ENCODE peak calls at places on chromosomes 12 and 14, in eight cellular contexts. One of them, this sample, is unnamed. For H3K9me3, the result is how much of the 10 kb centered on the place peaks cover.

GRCh38 chr14:95394981-95395737 is 75.5 kb upstream of the CLMN start:
- DNase-seq in neural progenitor cell: no peak
- DNase-seq in stomach: no peak
- DNase-seq in A549: no peak
- DNase-seq in HepG2: no peak
- DNase-seq in Panc1: no peak
- DNase-seq in PC-9: no peak
- DNase-seq in lower lobe of right lung: no peak
- DNase-seq in this sample: no peak

GRCh38 chr12:26963413-26963812 is 25.1 kb downstream of the FGFR1OP2 start:
- DNase-seq in neural progenitor cell: no peak
- DNase-seq in stomach: no peak
- DNase-seq in A549: no peak
- DNase-seq in HepG2: no peak
- DNase-seq in Panc1: no peak
- DNase-seq in PC-9: no peak
- DNase-seq in lower lobe of right lung: no peak
- DNase-seq in this sample: no peak

GRCh38 chr12:6925543-6926279 is 2.0 kb upstream of the ATN1 start:
- DNase-seq in neural progenitor cell: peak
- DNase-seq in stomach: peak
- DNase-seq in A549: peak
- DNase-seq in HepG2: no peak
- DNase-seq in Panc1: peak
- DNase-seq in PC-9: peak
- DNase-seq in lower lobe of right lung: peak
- DNase-seq in this sample: no peak

GRCh38 chr14:70567791-70568190 is 32.7 kb downstream of the MED6 start:
- DNase-seq in neural progenitor cell: peak
- DNase-seq in stomach: no peak
- DNase-seq in A549: peak
- DNase-seq in HepG2: peak
- DNase-seq in Panc1: peak
- DNase-seq in PC-9: peak
- DNase-seq in lower lobe of right lung: no peak
- DNase-seq in this sample: peak

GRCh38 chr12:106791531-106791930 is 17.0 kb downstream of the RIC8B start:
- DNase-seq in neural progenitor cell: no peak
- DNase-seq in stomach: no peak
- DNase-seq in A549: no peak
- DNase-seq in HepG2: no peak
- DNase-seq in Panc1: no peak
- DNase-seq in PC-9: no peak
- DNase-seq in lower lobe of right lung: no peak
- DNase-seq in this sample: no peak

GRCh38 chr12:55396326-55396725 is 4.0 kb upstream of the OR6C65 start:
- DNase-seq in neural progenitor cell: no peak
- DNase-seq in stomach: no peak
- DNase-seq in A549: no peak
- DNase-seq in HepG2: no peak
- DNase-seq in Panc1: no peak
- DNase-seq in PC-9: no peak
- DNase-seq in lower lobe of right lung: no peak
- DNase-seq in this sample: no peak

GRCh38 chr12:129617849-129618248 is 286.0 kb downstream of the TMEM132D start:
- DNase-seq in neural progenitor cell: no peak
- DNase-seq in stomach: no peak
- DNase-seq in A549: no peak
- DNase-seq in HepG2: no peak
- DNase-seq in Panc1: no peak
- DNase-seq in PC-9: no peak
- DNase-seq in lower lobe of right lung: no peak
- DNase-seq in this sample: no peak

GRCh38 chr12:92030618-92031017 is 115.0 kb downstream of the BTG1 start:
- DNase-seq in neural progenitor cell: no peak
- DNase-seq in stomach: peak
- DNase-seq in A549: no peak
- DNase-seq in HepG2: no peak
- DNase-seq in Panc1: no peak
- DNase-seq in PC-9: no peak
- DNase-seq in lower lobe of right lung: no peak
- DNase-seq in this sample: no peak

GRCh38 chr12:113161415-113162016 is 12.0 kb downstream of the CFAP73 start:
- DNase-seq in neural progenitor cell: peak
- DNase-seq in stomach: no peak
- DNase-seq in A549: peak
- DNase-seq in HepG2: no peak
- DNase-seq in Panc1: no peak
- DNase-seq in PC-9: no peak
- DNase-seq in lower lobe of right lung: no peak
- DNase-seq in this sample: peak

GRCh38 chr14:81449114-81449513 is 49.0 kb upstream of the STON2 start:
- DNase-seq in neural progenitor cell: no peak
- DNase-seq in stomach: no peak
- DNase-seq in A549: no peak
- DNase-seq in HepG2: peak
- DNase-seq in Panc1: no peak
- DNase-seq in PC-9: no peak
- DNase-seq in lower lobe of right lung: no peak
- DNase-seq in this sample: no peak

GRCh38 chr12:6074979-6075585 is 49.4 kb downstream of the VWF start:
- DNase-seq in neural progenitor cell: peak
- DNase-seq in stomach: peak
- DNase-seq in A549: no peak
- DNase-seq in HepG2: no peak
- DNase-seq in Panc1: no peak
- DNase-seq in PC-9: no peak
- DNase-seq in lower lobe of right lung: peak
- DNase-seq in this sample: no peak

GRCh38 chr14:70905316-70905715 is 1.9 kb upstream of the PCNX1 start:
- DNase-seq in neural progenitor cell: no peak
- DNase-seq in stomach: no peak
- DNase-seq in A549: no peak
- DNase-seq in HepG2: no peak
- DNase-seq in Panc1: no peak
- DNase-seq in PC-9: no peak
- DNase-seq in lower lobe of right lung: no peak
- DNase-seq in this sample: no peak

GRCh38 chr12:76962099-76962498 is 83.3 kb upstream of the CSRP2 start:
- DNase-seq in neural progenitor cell: no peak
- DNase-seq in stomach: no peak
- DNase-seq in A549: no peak
- DNase-seq in HepG2: no peak
- DNase-seq in Panc1: no peak
- DNase-seq in PC-9: no peak
- DNase-seq in lower lobe of right lung: no peak
- DNase-seq in this sample: no peak

GRCh38 chr12:95339086-95339788 is 121.6 kb downstream of the VEZT start:
- DNase-seq in neural progenitor cell: no peak
- DNase-seq in stomach: no peak
- DNase-seq in A549: no peak
- DNase-seq in HepG2: no peak
- DNase-seq in Panc1: no peak
- DNase-seq in PC-9: no peak
- DNase-seq in lower lobe of right lung: no peak
- DNase-seq in this sample: no peak

GRCh38 chr14:27228053-27228452 is 630.2 kb upstream of the NOVA1 start:
- DNase-seq in neural progenitor cell: no peak
- DNase-seq in stomach: no peak
- DNase-seq in A549: no peak
- DNase-seq in HepG2: no peak
- DNase-seq in Panc1: no peak
- DNase-seq in PC-9: no peak
- DNase-seq in lower lobe of right lung: no peak
- DNase-seq in this sample: no peak

GRCh38 chr12:38515912-38516311 is 199.3 kb downstream of the ALG10B start:
- DNase-seq in neural progenitor cell: no peak
- DNase-seq in stomach: no peak
- DNase-seq in A549: no peak
- DNase-seq in HepG2: no peak
- DNase-seq in Panc1: no peak
- DNase-seq in PC-9: no peak
- DNase-seq in lower lobe of right lung: no peak
- DNase-seq in this sample: no peak

GRCh38 chr14:64812412-64812811 is 67.3 kb downstream of the SPTB start:
- DNase-seq in neural progenitor cell: peak
- DNase-seq in stomach: peak
- DNase-seq in A549: no peak
- DNase-seq in HepG2: no peak
- DNase-seq in Panc1: no peak
- DNase-seq in PC-9: peak
- DNase-seq in lower lobe of right lung: peak
- DNase-seq in this sample: no peak

GRCh38 chr14:46571970-46572369 is 79.6 kb downstream of the RPL10L start:
- DNase-seq in neural progenitor cell: no peak
- DNase-seq in stomach: no peak
- DNase-seq in A549: no peak
- DNase-seq in HepG2: peak
- DNase-seq in Panc1: no peak
- DNase-seq in PC-9: no peak
- DNase-seq in lower lobe of right lung: no peak
- DNase-seq in this sample: no peak

GRCh38 chr12:58695263-58695662 is 225.0 kb downstream of the LRIG3 start:
- DNase-seq in neural progenitor cell: no peak
- DNase-seq in stomach: no peak
- DNase-seq in A549: no peak
- DNase-seq in HepG2: no peak
- DNase-seq in Panc1: no peak
- DNase-seq in PC-9: peak
- DNase-seq in lower lobe of right lung: no peak
- DNase-seq in this sample: no peak
- H3K9me3 ChIP-seq in neural progenitor cell: under half
- H3K9me3 ChIP-seq in stomach: under half
- H3K9me3 ChIP-seq in A549: under half
- H3K9me3 ChIP-seq in HepG2: under half
- H3K9me3 ChIP-seq in Panc1: under half
- H3K9me3 ChIP-seq in PC-9: under half
- H3K9me3 ChIP-seq in lower lobe of right lung: under half
- H3K9me3 ChIP-seq in this sample: under half

GRCh38 chr12:34311337-34311736 is 289.0 kb downstream of the ALG10 start:
- DNase-seq in neural progenitor cell: no peak
- DNase-seq in stomach: no peak
- DNase-seq in A549: no peak
- DNase-seq in HepG2: no peak
- DNase-seq in Panc1: no peak
- DNase-seq in PC-9: no peak
- DNase-seq in lower lobe of right lung: no peak
- DNase-seq in this sample: no peak
- H3K9me3 ChIP-seq in neural progenitor cell: under half
- H3K9me3 ChIP-seq in stomach: half or more
- H3K9me3 ChIP-seq in A549: under half
- H3K9me3 ChIP-seq in HepG2: under half
- H3K9me3 ChIP-seq in Panc1: under half
- H3K9me3 ChIP-seq in PC-9: under half
- H3K9me3 ChIP-seq in lower lobe of right lung: under half
- H3K9me3 ChIP-seq in this sample: under half

GRCh38 chr12:14416658-14417057 is 51.2 kb downstream of the ATF7IP start:
- DNase-seq in neural progenitor cell: peak
- DNase-seq in stomach: no peak
- DNase-seq in A549: no peak
- DNase-seq in HepG2: peak
- DNase-seq in Panc1: no peak
- DNase-seq in PC-9: peak
- DNase-seq in lower lobe of right lung: no peak
- DNase-seq in this sample: no peak
- H3K9me3 ChIP-seq in neural progenitor cell: under half
- H3K9me3 ChIP-seq in stomach: under half
- H3K9me3 ChIP-seq in A549: under half
- H3K9me3 ChIP-seq in HepG2: under half
- H3K9me3 ChIP-seq in Panc1: under half
- H3K9me3 ChIP-seq in PC-9: under half
- H3K9me3 ChIP-seq in lower lobe of right lung: under half
- H3K9me3 ChIP-seq in this sample: under half

GRCh38 chr12:1706284-1707016 is 15.6 kb downstream of the ADIPOR2 start:
- DNase-seq in neural progenitor cell: no peak
- DNase-seq in stomach: no peak
- DNase-seq in A549: no peak
- DNase-seq in HepG2: no peak
- DNase-seq in Panc1: no peak
- DNase-seq in PC-9: no peak
- DNase-seq in lower lobe of right lung: no peak
- DNase-seq in this sample: no peak
- H3K9me3 ChIP-seq in neural progenitor cell: under half
- H3K9me3 ChIP-seq in stomach: under half
- H3K9me3 ChIP-seq in A549: under half
- H3K9me3 ChIP-seq in HepG2: under half
- H3K9me3 ChIP-seq in Panc1: under half
- H3K9me3 ChIP-seq in PC-9: under half
- H3K9me3 ChIP-seq in lower lobe of right lung: under half
- H3K9me3 ChIP-seq in this sample: under half

GRCh38 chr12:114403690-114404450 is 2.1 kb downstream of the TBX5 start:
- DNase-seq in neural progenitor cell: peak
- DNase-seq in stomach: no peak
- DNase-seq in A549: no peak
- DNase-seq in HepG2: no peak
- DNase-seq in Panc1: no peak
- DNase-seq in PC-9: no peak
- DNase-seq in lower lobe of right lung: no peak
- DNase-seq in this sample: no peak

GRCh38 chr12:114405199-114405448 is 820 bp downstream of the TBX5 start:
- DNase-seq in neural progenitor cell: no peak
- DNase-seq in stomach: no peak
- DNase-seq in A549: no peak
- DNase-seq in HepG2: no peak
- DNase-seq in Panc1: no peak
- DNase-seq in PC-9: no peak
- DNase-seq in lower lobe of right lung: no peak
- DNase-seq in this sample: no peak

GRCh38 chr12:114403044-114403689 is 2.8 kb downstream of the TBX5 start:
- DNase-seq in neural progenitor cell: peak
- DNase-seq in stomach: no peak
- DNase-seq in A549: no peak
- DNase-seq in HepG2: no peak
- DNase-seq in Panc1: no peak
- DNase-seq in PC-9: no peak
- DNase-seq in lower lobe of right lung: no peak
- DNase-seq in this sample: no peak

GRCh38 chr12:114405449-114406271 is at the start of gene TBX5:
- DNase-seq in neural progenitor cell: peak
- DNase-seq in stomach: no peak
- DNase-seq in A549: no peak
- DNase-seq in HepG2: no peak
- DNase-seq in Panc1: no peak
- DNase-seq in PC-9: no peak
- DNase-seq in lower lobe of right lung: no peak
- DNase-seq in this sample: no peak

GRCh38 chr12:114404451-114405198 is 1.3 kb downstream of the TBX5 start:
- DNase-seq in neural progenitor cell: no peak
- DNase-seq in stomach: no peak
- DNase-seq in A549: no peak
- DNase-seq in HepG2: no peak
- DNase-seq in Panc1: no peak
- DNase-seq in PC-9: no peak
- DNase-seq in lower lobe of right lung: no peak
- DNase-seq in this sample: no peak
- H3K9me3 ChIP-seq in neural progenitor cell: under half
- H3K9me3 ChIP-seq in stomach: under half
- H3K9me3 ChIP-seq in A549: under half
- H3K9me3 ChIP-seq in HepG2: under half
- H3K9me3 ChIP-seq in Panc1: under half
- H3K9me3 ChIP-seq in PC-9: under half
- H3K9me3 ChIP-seq in lower lobe of right lung: under half
- H3K9me3 ChIP-seq in this sample: under half

GRCh38 chr14:106318700-106319099 is 792.3 kb downstream of the TMEM121 start:
- DNase-seq in neural progenitor cell: no peak
- DNase-seq in stomach: no peak
- DNase-seq in A549: no peak
- DNase-seq in HepG2: no peak
- DNase-seq in Panc1: no peak
- DNase-seq in PC-9: no peak
- DNase-seq in lower lobe of right lung: no peak
- DNase-seq in this sample: no peak

GRCh38 chr14:106317593-106317992 is 791.2 kb downstream of the TMEM121 start:
- DNase-seq in neural progenitor cell: no peak
- DNase-seq in stomach: no peak
- DNase-seq in A549: no peak
- DNase-seq in HepG2: no peak
- DNase-seq in Panc1: no peak
- DNase-seq in PC-9: no peak
- DNase-seq in lower lobe of right lung: no peak
- DNase-seq in this sample: no peak
- H3K9me3 ChIP-seq in neural progenitor cell: under half
- H3K9me3 ChIP-seq in stomach: under half
- H3K9me3 ChIP-seq in A549: under half
- H3K9me3 ChIP-seq in HepG2: under half
- H3K9me3 ChIP-seq in Panc1: under half
- H3K9me3 ChIP-seq in PC-9: under half
- H3K9me3 ChIP-seq in lower lobe of right lung: under half
- H3K9me3 ChIP-seq in this sample: under half